ENCODE peak calls at places on chromosome 3, in five cellular contexts. X is IMR-90, P is H9, H is H1, M is mesendoderm. L is an unnamed sample.

GRCh38 chr3:17307889-17308288 is 423.1 kb downstream of the PLCL2 start:
- DNase-seq in H (no peak), X (no peak), P (no peak), M (peak; percentile 18), L (no peak)

GRCh38 chr3:160480931-160481330 is 31.3 kb upstream of the TRIM59 start:
- DNase-seq in P (no peak), M (peak; percentile 31), X (peak; percentile 40), H (no peak), L (no peak)

GRCh38 chr3:19954676-19955075 is 7.8 kb downstream of the RAB5A start:
- DNase-seq in X (no peak), P (no peak), M (no peak), H (no peak), L (no peak)

GRCh38 chr3:126522363-126522788 is 1.6 kb upstream of the CHST13 start:
- DNase-seq in X (peak; percentile 33), M (peak; percentile 64), H (peak; percentile 87), P (peak; percentile 76), L (peak; percentile 74)

GRCh38 chr3:177680442-177680821 is 483.1 kb upstream of the TBL1XR1 start:
- DNase-seq in X (peak; percentile 55), H (no peak), P (no peak), M (no peak), L (no peak)

GRCh38 chr3:180646187-180646790 is 33.0 kb downstream of the CCDC39 start:
- DNase-seq in X (no peak), M (peak; percentile 25), P (no peak), H (no peak), L (no peak)

GRCh38 chr3:37944243-37944955 is 46.2 kb upstream of the VILL start:
- DNase-seq in P (no peak), M (no peak), X (no peak), H (peak; percentile 30), L (no peak)

GRCh38 chr3:53044371-53045106 is 1.3 kb downstream of the SFMBT1 start:
- DNase-seq in P (no peak), X (peak; percentile 40), M (peak; percentile 34), H (peak; percentile 65), L (peak; percentile 14)

GRCh38 chr3:70861234-70861633 is 548.8 kb upstream of the MDFIC2 start:
- DNase-seq in H (no peak), X (peak; percentile 94), M (no peak), P (no peak), L (no peak)

GRCh38 chr3:145427355-145427754 is 733.6 kb downstream of the PLOD2 start:
- DNase-seq in H (no peak), M (no peak), P (no peak), X (no peak), L (no peak)

GRCh38 chr3:44968447-44968858 is 7.5 kb downstream of the ZDHHC3 start:
- DNase-seq in X (no peak), H (no peak), M (no peak), P (no peak), L (no peak)

GRCh38 chr3:170440346-170440745 is 21.7 kb downstream of the CLDN11 start:
- DNase-seq in M (no peak), H (no peak), P (no peak), X (peak; percentile 63), L (no peak)

GRCh38 chr3:197427013-197427412 is 128.6 kb upstream of the DLG1 start:
- DNase-seq in H (no peak), M (no peak), X (no peak), P (no peak), L (no peak)

GRCh38 chr3:197428117-197428761 is 127.5 kb downstream of the BDH1 start:
- DNase-seq in M (no peak), H (no peak), P (no peak), X (peak; percentile 36), L (no peak)

GRCh38 chr3:197425485-197426131 is 127.2 kb upstream of the DLG1 start:
- DNase-seq in P (no peak), X (no peak), M (no peak), H (no peak), L (no peak)

GRCh38 chr3:197424674-197425484 is 126.5 kb upstream of the DLG1 start:
- DNase-seq in H (no peak), M (no peak), X (no peak), P (no peak), L (no peak)

DNA sequence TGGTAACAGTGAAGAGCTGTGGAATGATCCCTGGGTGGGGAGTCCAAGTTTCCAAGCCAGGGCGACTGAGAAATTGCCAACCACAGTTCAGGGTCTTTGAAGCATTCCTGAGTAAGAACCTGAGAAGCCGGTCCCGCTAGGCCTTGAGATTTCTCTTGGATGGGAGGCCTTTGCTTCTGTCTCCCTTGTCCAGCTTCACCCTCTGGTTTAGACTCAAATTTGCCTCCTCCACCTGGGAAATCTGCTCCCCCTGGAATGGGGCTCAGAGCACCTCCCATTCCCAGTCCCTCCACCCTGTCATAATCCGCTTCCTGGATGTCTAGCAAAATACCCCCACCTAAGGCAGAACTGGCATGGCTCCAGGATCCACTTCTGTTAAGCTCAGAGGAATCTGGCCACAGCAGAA is 127.8 kb upstream of the DLG1 start:
- DNase-seq in M (no peak), H (no peak), X (no peak), P (no peak), L (no peak)
- H2AK5ac ChIP-seq in M (no peak overlapping the region), H (no peak overlapping the region), X (no peak overlapping the region), P (no peak overlapping the region), L (no peak overlapping the region)

GRCh38 chr3:48187579-48188265 is 495 bp downstream of the CDC25A start:
- DNase-seq in H (peak; percentile 59), P (peak; percentile 37), M (peak; percentile 59), X (no peak), L (peak; percentile 11)
- H2AK5ac ChIP-seq in H (no peak overlapping the region), P (no peak overlapping the region), M (no peak overlapping the region), X (no peak overlapping the region), L (peak overlapping the region; percentile 80)

GRCh38 chr3:134659391-134660045 is 8.7 kb upstream of the KY start:
- DNase-seq in H (no peak), X (no peak), P (peak; percentile 15), M (no peak), L (no peak)
- H2AK5ac ChIP-seq in H (no peak overlapping the region), X (no peak overlapping the region), P (no peak overlapping the region), M (no peak overlapping the region), L (no peak overlapping the region)

GRCh38 chr3:187497037-187497436 is 128.9 kb downstream of the RTP4 start:
- DNase-seq in M (no peak), H (no peak), P (no peak), X (no peak), L (no peak)

GRCh38 chr3:187490366-187490765 is 122.2 kb downstream of the RTP4 start:
- DNase-seq in P (no peak), X (no peak), H (no peak), M (no peak), L (no peak)

DNA sequence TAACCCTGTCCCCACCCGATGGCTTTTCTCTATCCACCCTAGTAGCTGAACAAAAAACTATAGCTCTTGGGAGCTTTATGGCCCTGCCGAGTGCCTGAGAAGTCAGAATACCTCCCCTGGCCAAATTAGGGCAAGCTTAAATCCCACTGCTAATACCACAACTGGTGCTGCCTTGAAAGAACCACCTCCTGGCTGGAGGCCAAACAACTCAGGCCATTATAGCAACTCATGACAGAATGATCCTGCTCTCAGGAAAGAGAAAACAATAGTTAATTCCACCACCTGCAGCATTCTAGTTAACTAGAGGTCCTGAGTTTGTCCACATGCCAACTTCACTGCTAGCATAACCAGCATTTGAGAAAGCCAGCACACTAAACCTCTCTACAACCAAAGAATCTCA is 123.2 kb downstream of the RTP4 start:
- DNase-seq in M (no peak), P (no peak), H (no peak), X (no peak), L (no peak)
- H2AK5ac ChIP-seq in M (no peak overlapping the region), P (no peak overlapping the region), H (no peak overlapping the region), X (no peak overlapping the region), L (no peak overlapping the region)

GRCh38 chr3:101181801-101182200 is 138.6 kb downstream of the IMPG2 start:
- DNase-seq in X (no peak), H (no peak), P (no peak), M (no peak), L (no peak)
- H2AK5ac ChIP-seq in X (no peak overlapping the region), H (no peak overlapping the region), P (no peak overlapping the region), M (no peak overlapping the region), L (no peak overlapping the region)

DNA sequence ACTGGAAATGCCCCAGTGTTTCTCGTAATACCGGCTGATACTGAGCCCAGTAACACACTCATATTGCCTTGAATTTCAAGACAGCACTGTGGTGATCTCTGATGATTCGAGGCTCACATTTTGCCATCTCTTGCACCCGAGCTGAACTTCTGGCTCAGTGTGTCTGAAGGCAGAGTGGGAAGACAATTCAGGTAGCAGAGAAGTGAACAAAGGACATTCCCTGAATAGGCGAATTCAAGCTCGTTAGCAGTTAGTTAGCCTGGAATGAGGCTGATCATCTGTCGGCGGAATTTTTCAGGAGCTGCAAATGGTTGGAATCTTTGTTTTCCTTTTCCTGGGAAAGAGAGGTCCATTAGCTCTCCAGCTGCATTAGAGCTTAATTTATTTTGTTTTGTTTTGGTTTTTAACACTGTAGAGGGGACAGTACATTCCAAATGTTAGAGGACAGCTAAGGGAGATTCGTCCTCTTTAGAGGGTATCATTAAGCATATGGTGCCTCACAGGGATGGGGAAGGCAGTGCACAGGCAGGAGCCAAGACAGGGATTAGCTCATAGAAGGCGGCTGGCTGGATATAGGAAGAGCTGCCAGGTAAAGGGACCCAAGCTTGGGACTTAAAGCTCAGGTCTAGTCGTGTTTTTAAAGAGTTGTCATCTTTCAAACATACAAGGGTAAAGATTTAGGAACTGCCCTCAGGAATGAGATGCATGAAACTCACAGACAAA is 119.6 kb upstream of the DLG1 start:
- DNase-seq in M (peak; percentile 94), P (no peak), X (no peak), H (no peak), L (peak; percentile 31)
- H2AK5ac ChIP-seq in M (no peak overlapping the region), P (no peak overlapping the region), X (no peak overlapping the region), H (peak overlapping the region; percentile 5), L (no peak overlapping the region)

DNA sequence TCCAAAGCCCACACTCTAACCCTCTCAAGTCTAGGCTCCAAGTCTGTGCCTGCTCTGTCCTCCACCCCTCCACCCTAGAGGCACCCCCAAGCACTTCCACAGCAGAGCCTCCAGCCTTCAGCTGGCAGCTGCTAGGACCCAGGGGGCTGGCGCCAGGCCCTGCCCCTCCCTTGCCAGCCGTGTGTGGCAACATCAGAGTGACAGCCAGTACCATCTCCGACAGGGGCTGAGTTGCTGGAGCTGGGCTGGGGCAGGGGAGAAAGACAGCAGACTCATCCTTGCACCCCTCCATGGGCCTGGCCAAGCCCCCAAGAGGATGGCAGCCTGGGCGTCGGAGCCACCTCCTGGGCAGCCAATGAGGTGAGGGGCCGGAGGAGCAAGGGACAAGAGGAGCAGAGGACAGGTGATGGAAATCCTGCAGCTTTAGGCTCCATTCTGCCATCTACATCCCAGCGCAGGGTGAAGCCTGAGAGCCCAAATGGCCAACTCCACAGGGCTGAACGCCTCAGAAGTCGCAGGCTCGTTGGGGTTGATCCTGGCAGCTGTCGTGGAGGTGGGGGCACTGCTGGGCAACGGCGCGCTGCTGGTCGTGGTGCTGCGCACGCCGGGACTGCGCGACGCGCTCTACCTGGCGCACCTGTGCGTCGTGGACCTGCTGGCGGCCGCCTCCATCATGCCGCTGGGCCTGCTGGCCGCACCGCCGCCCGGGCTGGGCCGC is at the start of gene GPR62:
- DNase-seq in M (no peak), X (no peak), H (no peak), P (no peak), L (no peak)
- H2AK5ac ChIP-seq in M (no peak within 1 kb of the TSS), X (no peak within 1 kb of the TSS), H (no peak within 1 kb of the TSS), P (no peak within 1 kb of the TSS), L (peak within 1 kb of the TSS; percentile 85)

GRCh38 chr3:123692041-123692440 is 107.2 kb upstream of the HACD2 start:
- DNase-seq in X (peak; percentile 24), M (no peak), P (no peak), H (no peak), L (no peak)
- H2AK5ac ChIP-seq in X (peak overlapping the region; percentile 41), M (no peak overlapping the region), P (no peak overlapping the region), H (no peak overlapping the region), L (no peak overlapping the region)